ENCODE peak calls at places on chromosomes 2 and 18, in nine cellular contexts. I is OCI-LY7, Y is Calu3, G is GM10248, J is RWPE1, A is lung, M is WTC11, S is psoas muscle, B is nephron progenitor cell. L is an unnamed sample.

GRCh38 chr2:19670303-19670702 is 231.5 kb downstream of the TTC32 start:
- DNase-seq in I (no peak), Y (no peak), G (no peak), J (no peak), A (no peak), M (no peak), S (no peak), B (no peak), L (no peak)

GRCh38 chr18:62280058-62280457 is 45.1 kb upstream of the TNFRSF11A start:
- DNase-seq in I (no peak), Y (no peak), G (no peak), J (no peak), A (no peak), M (no peak), S (no peak), B (no peak), L (no peak)

GRCh38 chr2:163571423-163572102 is 164.2 kb downstream of the FIGN start:
- DNase-seq in I (no peak), Y (no peak), G (no peak), J (no peak), A (no peak), M (no peak), S (no peak), B (no peak), L (no peak)

GRCh38 chr18:79199691-79200374 is 130.6 kb downstream of the ATP9B start:
- DNase-seq in I (no peak), Y (no peak), G (no peak), J (peak), A (no peak), M (no peak), S (no peak), B (no peak), L (no peak)

GRCh38 chr2:240346015-240346752 is 89.3 kb upstream of the GPC1 start:
- DNase-seq in I (no peak), Y (no peak), G (no peak), J (no peak), A (no peak), M (no peak), S (no peak), B (no peak), L (peak)

GRCh38 chr18:3660719-3661118 is 210.7 kb downstream of the TGIF1 start:
- DNase-seq in I (peak), Y (no peak), G (no peak), J (no peak), A (no peak), M (no peak), S (no peak), B (no peak), L (no peak)

GRCh38 chr18:71485578-71485977 is 1058.6 kb downstream of the CBLN2 start:
- DNase-seq in I (no peak), Y (no peak), G (no peak), J (no peak), A (no peak), M (no peak), S (no peak), B (no peak), L (no peak)

GRCh38 chr18:57544958-57545661 is 41.4 kb downstream of the FECH start:
- DNase-seq in I (no peak), Y (no peak), G (peak), J (no peak), A (no peak), M (no peak), S (no peak), B (no peak), L (no peak)

GRCh38 chr2:189363559-189363958 is 77.7 kb upstream of the WDR75 start:
- DNase-seq in I (no peak), Y (peak), G (no peak), J (peak), A (no peak), M (no peak), S (no peak), B (no peak), L (no peak)

GRCh38 chr2:207330912-207331311 is 165.2 kb upstream of the KLF7 start:
- DNase-seq in I (no peak), Y (no peak), G (peak), J (peak), A (peak), M (no peak), S (no peak), B (no peak), L (no peak)

GRCh38 chr2:164606557-164606956 is 14.7 kb downstream of the GRB14 start:
- DNase-seq in I (no peak), Y (no peak), G (no peak), J (no peak), A (no peak), M (no peak), S (no peak), B (no peak), L (no peak)

GRCh38 chr2:191811807-191812602 is 34.9 kb downstream of the CAVIN2 start:
- DNase-seq in I (peak), Y (peak), G (peak), J (peak), A (peak), M (peak), S (peak), B (peak), L (no peak)

GRCh38 chr2:41647468-41648042 is 400.3 kb upstream of the PKDCC start:
- DNase-seq in I (no peak), Y (no peak), G (no peak), J (no peak), A (no peak), M (no peak), S (no peak), B (no peak), L (no peak)

GRCh38 chr18:60021556-60021955 is 121.8 kb downstream of the PMAIP1 start:
- DNase-seq in I (no peak), Y (no peak), G (no peak), J (no peak), A (no peak), M (no peak), S (no peak), B (no peak), L (no peak)

GRCh38 chr2:219252900-219253752 is at the start of gene TUBA4B:
- DNase-seq in I (peak), Y (peak), G (peak), J (peak), A (no peak), M (peak), S (peak), B (peak), L (no peak)

GRCh38 chr2:74379851-74380789 is at the start of gene DCTN1:
- DNase-seq in I (peak), Y (peak), G (peak), J (peak), A (no peak), M (peak), S (peak), B (peak), L (no peak)

GRCh38 chr18:79748321-79749157 is 49.2 kb upstream of the KCNG2 start:
- DNase-seq in I (no peak), Y (no peak), G (no peak), J (no peak), A (no peak), M (no peak), S (no peak), B (no peak), L (no peak)

GRCh38 chr2:143954208-143954607 is 565.7 kb downstream of the ZEB2 start:
- DNase-seq in I (no peak), Y (no peak), G (no peak), J (no peak), A (no peak), M (no peak), S (no peak), B (no peak), L (no peak)

GRCh38 chr2:120461546-120462537 is 115.9 kb downstream of the INHBB start:
- DNase-seq in I (no peak), Y (no peak), G (no peak), J (no peak), A (no peak), M (no peak), S (no peak), B (no peak), L (peak)

GRCh38 chr2:238970553-238971081 is 122.7 kb downstream of the TWIST2 start:
- DNase-seq in I (peak), Y (peak), G (peak), J (peak), A (peak), M (peak), S (peak), B (peak), L (peak)

GRCh38 chr18:63098014-63098981 is 221.3 kb downstream of the BCL2 start:
- DNase-seq in I (peak), Y (no peak), G (peak), J (no peak), A (no peak), M (no peak), S (no peak), B (no peak), L (no peak)

GRCh38 chr2:104468846-104469245 is 385.1 kb upstream of the POU3F3 start:
- DNase-seq in I (no peak), Y (no peak), G (no peak), J (no peak), A (no peak), M (no peak), S (no peak), B (no peak), L (no peak)

GRCh38 chr2:215066138-215066537 is 72.3 kb downstream of the ABCA12 start:
- DNase-seq in I (no peak), Y (no peak), G (no peak), J (no peak), A (no peak), M (no peak), S (no peak), B (no peak), L (no peak)

GRCh38 chr2:199663157-199663556 is 187.8 kb downstream of the FTCDNL1 start:
- DNase-seq in I (peak), Y (no peak), G (peak), J (no peak), A (no peak), M (no peak), S (no peak), B (no peak), L (no peak)

GRCh38 chr2:216540920-216541319 is 42.3 kb downstream of the RPL37A start:
- DNase-seq in I (no peak), Y (no peak), G (no peak), J (no peak), A (no peak), M (no peak), S (no peak), B (no peak), L (no peak)

GRCh38 chr2:23384551-23385349 is at the start of gene KLHL29:
- DNase-seq in I (peak), Y (peak), G (peak), J (peak), A (peak), M (peak), S (peak), B (peak), L (no peak)

GRCh38 chr2:64410673-64411072 is 43.3 kb upstream of the LGALSL start:
- DNase-seq in I (no peak), Y (no peak), G (no peak), J (no peak), A (no peak), M (no peak), S (no peak), B (no peak), L (no peak)

GRCh38 chr2:86396304-86396785 is 44.8 kb upstream of the KDM3A start:
- DNase-seq in I (peak), Y (peak), G (no peak), J (no peak), A (no peak), M (peak), S (peak), B (no peak), L (no peak)

GRCh38 chr2:118807668-118808428 is 39.6 kb downstream of the EN1 start:
- DNase-seq in I (no peak), Y (no peak), G (no peak), J (no peak), A (no peak), M (peak), S (no peak), B (peak), L (no peak)

GRCh38 chr2:20781656-20782265 is 41.1 kb downstream of the LDAH start:
- DNase-seq in I (peak), Y (peak), G (no peak), J (peak), A (no peak), M (peak), S (no peak), B (peak), L (no peak)

GRCh38 chr2:888211-888801 is 62.3 kb upstream of the SNTG2 start:
- DNase-seq in I (no peak), Y (no peak), G (no peak), J (no peak), A (peak), M (no peak), S (no peak), B (no peak), L (no peak)

GRCh38 chr2:163248321-163249090 is 409.9 kb upstream of the KCNH7 start:
- DNase-seq in I (no peak), Y (no peak), G (no peak), J (no peak), A (no peak), M (no peak), S (no peak), B (no peak), L (no peak)

GRCh38 chr2:23042176-23042909 is 342.6 kb upstream of the KLHL29 start:
- DNase-seq in I (no peak), Y (no peak), G (no peak), J (no peak), A (peak), M (no peak), S (no peak), B (no peak), L (no peak)

GRCh38 chr2:65746919-65747678 is 314.7 kb upstream of the SPRED2 start:
- DNase-seq in I (no peak), Y (no peak), G (no peak), J (no peak), A (no peak), M (peak), S (no peak), B (peak), L (no peak)

GRCh38 chr2:109376796-109377495 is 236.8 kb downstream of the SEPTIN10 start:
- DNase-seq in I (no peak), Y (no peak), G (no peak), J (no peak), A (no peak), M (no peak), S (peak), B (no peak), L (no peak)

GRCh38 chr18:2903006-2903405 is 56.2 kb downstream of the EMILIN2 start:
- DNase-seq in I (no peak), Y (no peak), G (no peak), J (peak), A (no peak), M (no peak), S (peak), B (no peak), L (no peak)

GRCh38 chr2:155424518-155424917 is 726.0 kb downstream of the KCNJ3 start:
- DNase-seq in I (no peak), Y (no peak), G (no peak), J (no peak), A (no peak), M (no peak), S (no peak), B (no peak), L (no peak)

GRCh38 chr2:111116016-111116746 is 4.5 kb upstream of the BCL2L11 start:
- DNase-seq in I (no peak), Y (no peak), G (peak), J (no peak), A (no peak), M (no peak), S (no peak), B (no peak), L (no peak)

GRCh38 chr2:37020887-37021796 is 54.8 kb upstream of the STRN start:
- DNase-seq in I (no peak), Y (no peak), G (no peak), J (no peak), A (no peak), M (no peak), S (no peak), B (no peak), L (no peak)

GRCh38 chr2:37020212-37020886 is 54.0 kb upstream of the STRN start:
- DNase-seq in I (no peak), Y (no peak), G (no peak), J (no peak), A (peak), M (no peak), S (peak), B (no peak), L (no peak)

GRCh38 chr2:37029758-37030157 is 54.4 kb downstream of the HEATR5B start:
- DNase-seq in I (no peak), Y (no peak), G (no peak), J (no peak), A (no peak), M (no peak), S (no peak), B (no peak), L (no peak)

DNA sequence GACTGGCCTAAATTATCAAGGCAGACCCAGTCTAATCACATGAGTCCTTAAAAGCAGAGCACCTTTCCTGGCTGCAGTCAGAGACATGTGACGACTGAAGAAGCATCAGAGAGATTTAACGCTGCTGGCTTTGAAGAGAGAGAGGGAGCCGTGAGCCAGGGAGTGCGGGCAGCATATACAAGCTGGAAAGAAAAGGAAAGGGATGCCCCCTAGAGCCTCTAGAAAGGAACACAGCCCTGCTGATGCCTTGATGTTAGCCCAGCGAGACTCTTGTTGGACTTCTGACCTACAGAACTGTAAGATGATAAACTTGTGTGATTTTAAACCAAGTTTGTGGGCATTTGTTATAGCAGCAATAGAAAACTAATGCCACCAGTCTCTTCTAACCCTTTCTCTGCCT is 58.1 kb downstream of the HEATR5B start:
- DNase-seq in I (peak), Y (no peak), G (no peak), J (peak), A (no peak), M (peak), S (no peak), B (no peak), L (no peak)
- TF ChIP-seq CTCF in I (peak), Y (no peak), G (no peak), J (no peak), A (no peak), M (no peak), S (no peak), B (peak), L (peak)

GRCh38 chr18:37649930-37650329 is 84.3 kb upstream of the CELF4 start:
- DNase-seq in I (no peak), Y (no peak), G (no peak), J (no peak), A (no peak), M (no peak), S (no peak), B (no peak), L (no peak)

GRCh38 chr18:37654034-37654433 is 88.4 kb upstream of the CELF4 start:
- DNase-seq in I (no peak), Y (no peak), G (no peak), J (no peak), A (no peak), M (no peak), S (no peak), B (no peak), L (no peak)

GRCh38 chr18:37657413-37657965 is 91.9 kb upstream of the CELF4 start:
- DNase-seq in I (no peak), Y (no peak), G (no peak), J (no peak), A (no peak), M (no peak), S (no peak), B (no peak), L (no peak)

GRCh38 chr18:37658894-37659293 is 93.3 kb upstream of the CELF4 start:
- DNase-seq in I (no peak), Y (no peak), G (no peak), J (no peak), A (no peak), M (no peak), S (no peak), B (no peak), L (no peak)

DNA sequence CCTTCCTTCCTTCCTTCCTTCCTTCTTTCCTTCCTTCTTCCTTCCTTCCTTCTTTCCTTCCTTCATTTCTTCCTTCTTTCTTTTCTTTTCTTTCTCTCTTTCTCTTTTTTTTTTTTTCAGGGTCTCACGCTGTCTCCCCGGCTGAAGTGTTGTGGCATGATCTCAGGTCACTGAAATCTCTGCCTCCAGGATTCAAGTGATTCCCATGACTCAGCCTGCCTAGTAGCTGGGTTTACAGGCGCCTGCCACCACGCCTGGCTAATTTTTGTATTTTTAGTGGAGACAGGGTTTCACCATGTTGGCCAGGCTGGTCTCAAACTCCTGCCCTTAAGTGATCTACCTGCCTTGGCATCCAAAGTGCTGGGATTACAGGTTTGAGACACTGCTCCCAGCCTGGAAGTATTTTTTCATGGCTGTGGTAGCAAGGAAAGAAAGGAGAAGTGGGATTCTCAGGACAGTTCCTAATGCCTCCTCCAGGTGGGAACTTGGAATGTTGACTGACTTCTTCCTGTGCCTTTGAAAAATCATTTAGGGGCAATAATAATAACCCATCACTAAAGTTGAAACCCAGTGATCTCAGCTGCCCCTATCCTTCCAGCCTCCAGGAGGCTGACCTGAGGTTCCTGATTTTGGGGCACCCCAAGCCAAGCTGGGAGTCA is 89.2 kb upstream of the CELF4 start:
- DNase-seq in I (no peak), Y (no peak), G (no peak), J (no peak), A (no peak), M (no peak), S (no peak), B (no peak), L (no peak)
- TF ChIP-seq CTCF in I (no peak), Y (no peak), G (no peak), J (no peak), A (no peak), M (no peak), S (no peak), B (no peak), L (no peak)

GRCh38 chr2:8599421-8600242 is 82.2 kb upstream of the ID2 start:
- DNase-seq in I (no peak), Y (no peak), G (no peak), J (no peak), A (no peak), M (no peak), S (no peak), B (no peak), L (peak)
- TF ChIP-seq CTCF in I (no peak), Y (no peak), G (no peak), J (no peak), A (no peak), M (no peak), S (no peak), B (no peak), L (no peak)

GRCh38 chr2:88188741-88189140 is 18.6 kb downstream of the THNSL2 start:
- DNase-seq in I (no peak), Y (no peak), G (no peak), J (no peak), A (no peak), M (no peak), S (no peak), B (no peak), L (no peak)

GRCh38 chr2:88185480-88185879 is 15.3 kb downstream of the THNSL2 start:
- DNase-seq in I (no peak), Y (no peak), G (no peak), J (no peak), A (no peak), M (no peak), S (no peak), B (no peak), L (no peak)

GRCh38 chr2:88184762-88185161 is 14.6 kb downstream of the THNSL2 start:
- DNase-seq in I (no peak), Y (no peak), G (no peak), J (no peak), A (no peak), M (no peak), S (no peak), B (no peak), L (no peak)

GRCh38 chr2:88187927-88188326 is 17.8 kb downstream of the THNSL2 start:
- DNase-seq in I (no peak), Y (no peak), G (no peak), J (no peak), A (no peak), M (peak), S (no peak), B (no peak), L (no peak)

DNA sequence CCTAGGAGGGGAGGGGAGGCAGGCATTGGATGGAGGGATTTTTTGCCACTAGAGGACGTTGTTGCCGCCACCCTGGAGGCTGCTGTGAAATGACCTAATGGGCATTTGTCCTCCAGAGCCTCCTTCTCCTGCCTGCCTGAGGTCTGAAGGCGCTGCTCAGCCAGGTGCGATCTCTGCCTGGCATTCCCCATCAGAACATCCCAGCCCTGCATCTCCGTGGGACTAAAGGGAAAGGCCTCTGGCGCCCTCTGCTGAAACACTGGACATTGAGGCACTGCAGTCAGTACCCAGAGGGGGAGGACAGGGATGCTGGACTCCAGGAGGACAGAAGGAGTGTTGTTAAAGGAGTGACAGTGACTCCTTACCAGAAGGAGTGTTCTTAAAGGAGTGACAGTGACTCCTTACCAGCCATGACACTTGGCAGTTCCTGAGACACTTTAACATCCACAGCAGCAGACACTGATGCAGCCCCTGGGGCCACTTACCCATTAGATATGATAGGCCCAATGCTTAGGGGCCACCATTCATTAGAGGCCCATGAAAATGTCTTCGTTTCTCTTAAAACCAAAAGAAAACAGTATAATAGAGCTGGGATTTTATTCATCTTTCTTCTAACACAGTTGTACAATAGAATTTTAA is 17.0 kb downstream of the THNSL2 start:
- DNase-seq in I (peak), Y (peak), G (peak), J (peak), A (peak), M (peak), S (peak), B (peak), L (no peak)
- TF ChIP-seq CTCF in I (peak), Y (peak), G (peak), J (peak), A (no peak), M (peak), S (peak), B (peak), L (peak)

L was measured in chondrocyte.